ENCODE peak calls at places on chromosomes 16 and 17, in nine cellular contexts. N is choroid plexus epithelial cell; E is OCI-LY7; L is tibial artery; R is tibial nerve; Q is GM23338; M is CD8-positive, alpha-beta T cell; A is AG10803; V is epithelial cell of esophagus. Y is an unnamed sample.

GRCh38 chr17:74276561-74277009 is 2.6 kb downstream of the DNAI2 start:
- DNase-seq in N (no peak), E (no peak), L (no peak), R (peak), Q (no peak), M (no peak), A (peak), V (no peak), Y (peak)

GRCh38 chr17:7632492-7632894 is 2.6 kb downstream of the SHBG start:
- DNase-seq in N (peak), E (peak), L (no peak), R (no peak), Q (peak), M (no peak), A (peak), V (peak), Y (peak)

GRCh38 chr17:21395764-21396163 is 19.6 kb downstream of the KCNJ12 start:
- DNase-seq in N (no peak), E (no peak), L (no peak), R (no peak), Q (no peak), M (no peak), A (no peak), V (no peak), Y (no peak)

GRCh38 chr17:32943647-32944191 is 15.8 kb downstream of the TMEM98 start:
- DNase-seq in N (peak), E (no peak), L (no peak), R (peak), Q (no peak), M (no peak), A (peak), V (peak), Y (peak)

GRCh38 chr17:81488276-81488860 is 24.2 kb downstream of the ACTG1 start:
- DNase-seq in N (no peak), E (peak), L (no peak), R (no peak), Q (peak), M (no peak), A (no peak), V (no peak), Y (no peak)

GRCh38 chr17:57107498-57108101 is 22.6 kb downstream of the AKAP1 start:
- DNase-seq in N (peak), E (no peak), L (no peak), R (no peak), Q (no peak), M (no peak), A (no peak), V (peak), Y (no peak)

GRCh38 chr16:74449470-74449869 is 28.2 kb upstream of the CLEC18B start:
- DNase-seq in N (peak), E (no peak), L (no peak), R (peak), Q (no peak), M (no peak), A (no peak), V (peak), Y (no peak)

GRCh38 chr17:80558046-80558445 is 13.4 kb downstream of the RPTOR start:
- DNase-seq in N (no peak), E (no peak), L (no peak), R (no peak), Q (no peak), M (no peak), A (no peak), V (no peak), Y (no peak)

GRCh38 chr17:50647187-50647586 is 12.5 kb downstream of the ABCC3 start:
- DNase-seq in N (no peak), E (no peak), L (no peak), R (no peak), Q (no peak), M (no peak), A (no peak), V (no peak), Y (no peak)

GRCh38 chr16:57563487-57563750 is 21.0 kb downstream of the ADGRG5 start:
- DNase-seq in N (no peak), E (no peak), L (no peak), R (no peak), Q (no peak), M (no peak), A (no peak), V (no peak), Y (no peak)

GRCh38 chr17:7289256-7290032 is 5.0 kb downstream of the YBX2 start:
- DNase-seq in N (no peak), E (no peak), L (no peak), R (no peak), Q (no peak), M (no peak), A (no peak), V (no peak), Y (no peak)

GRCh38 chr16:14409563-14409962 is 220.5 kb downstream of the PARN start:
- DNase-seq in N (peak), E (no peak), L (peak), R (peak), Q (no peak), M (no peak), A (peak), V (peak), Y (peak)

GRCh38 chr16:3065069-3065741 is at the start of gene IL32:
- DNase-seq in N (peak), E (no peak), L (no peak), R (no peak), Q (no peak), M (no peak), A (peak), V (peak), Y (peak)

DNA sequence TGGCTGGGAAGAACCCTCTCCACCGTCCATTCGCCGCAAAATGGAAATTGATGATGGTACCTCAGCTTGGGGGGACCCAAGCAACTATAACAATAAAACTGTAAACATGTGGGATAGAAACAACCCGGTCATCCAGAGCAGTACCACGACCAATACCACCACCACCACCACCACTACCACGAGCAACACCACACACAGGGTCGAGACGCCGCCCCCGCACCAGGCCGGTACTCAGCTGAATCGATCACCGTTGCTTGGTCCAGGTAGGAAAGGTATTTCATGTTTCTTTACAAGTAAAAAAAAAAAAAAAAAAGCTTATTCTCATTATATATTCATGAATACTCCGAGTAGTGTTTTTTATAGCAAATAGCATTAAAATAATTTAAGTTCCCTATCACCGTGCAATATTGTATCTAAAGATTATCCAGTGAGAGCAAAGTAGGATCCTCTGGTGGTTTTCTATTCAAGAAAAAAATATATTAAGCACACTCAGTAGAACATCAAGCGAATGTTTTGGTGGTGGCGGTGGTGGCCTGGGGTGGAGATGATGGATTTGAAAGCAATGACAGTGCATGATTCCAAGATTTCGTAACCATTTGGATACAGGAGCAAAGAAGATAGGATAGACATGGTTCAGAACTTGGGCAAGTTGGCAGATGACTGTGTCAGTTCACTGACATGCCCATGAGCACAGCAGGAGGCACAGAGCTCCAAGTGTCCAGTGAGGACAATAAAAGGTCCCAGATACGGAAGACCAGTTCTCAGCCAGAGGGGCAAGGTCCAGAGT is 77.2 kb downstream of the TMC6 start:
- DNase-seq in N (no peak), E (no peak), L (no peak), R (no peak), Q (no peak), M (no peak), A (no peak), V (no peak), Y (no peak)
- H3K4me3 ChIP-seq in N (no peak), E (no peak), L (no peak), R (no peak), Q (no peak), M (no peak), A (no peak), V (no peak), Y (no peak)

GRCh38 chr17:45246338-45246737 is 15.6 kb downstream of the SPATA32 start:
- DNase-seq in N (no peak), E (no peak), L (no peak), R (no peak), Q (no peak), M (no peak), A (no peak), V (no peak), Y (no peak)
- H3K4me3 ChIP-seq in N (peak), E (peak), L (no peak), R (no peak), Q (peak), M (no peak), A (no peak), V (no peak), Y (no peak)

GRCh38 chr17:72590382-72590781 is 469.6 kb downstream of the SOX9 start:
- DNase-seq in N (peak), E (no peak), L (no peak), R (no peak), Q (no peak), M (no peak), A (peak), V (peak), Y (peak)
- H3K4me3 ChIP-seq in N (peak), E (no peak), L (no peak), R (peak), Q (no peak), M (no peak), A (peak), V (peak), Y (peak)

GRCh38 chr17:956905-957304 is 22.7 kb downstream of the NXN start:
- DNase-seq in N (peak), E (no peak), L (no peak), R (no peak), Q (no peak), M (no peak), A (no peak), V (peak), Y (no peak)
- H3K4me3 ChIP-seq in N (no peak), E (no peak), L (no peak), R (no peak), Q (no peak), M (no peak), A (no peak), V (no peak), Y (no peak)

GRCh38 chr16:67184453-67185002 is 765 bp upstream of the MATCAP1 start:
- DNase-seq in N (no peak), E (no peak), L (no peak), R (no peak), Q (no peak), M (no peak), A (no peak), V (no peak), Y (no peak)

GRCh38 chr16:67185866-67186134 is 2.0 kb upstream of the MATCAP1 start:
- DNase-seq in N (no peak), E (no peak), L (no peak), R (no peak), Q (no peak), M (no peak), A (no peak), V (no peak), Y (no peak)

GRCh38 chr16:67186550-67186950 is 2.8 kb upstream of the MATCAP1 start:
- DNase-seq in N (no peak), E (no peak), L (no peak), R (no peak), Q (peak), M (no peak), A (peak), V (peak), Y (no peak)

GRCh38 chr16:67183627-67184452 is at the start of gene MATCAP1:
- DNase-seq in N (peak), E (peak), L (peak), R (peak), Q (peak), M (peak), A (peak), V (peak), Y (peak)

DNA sequence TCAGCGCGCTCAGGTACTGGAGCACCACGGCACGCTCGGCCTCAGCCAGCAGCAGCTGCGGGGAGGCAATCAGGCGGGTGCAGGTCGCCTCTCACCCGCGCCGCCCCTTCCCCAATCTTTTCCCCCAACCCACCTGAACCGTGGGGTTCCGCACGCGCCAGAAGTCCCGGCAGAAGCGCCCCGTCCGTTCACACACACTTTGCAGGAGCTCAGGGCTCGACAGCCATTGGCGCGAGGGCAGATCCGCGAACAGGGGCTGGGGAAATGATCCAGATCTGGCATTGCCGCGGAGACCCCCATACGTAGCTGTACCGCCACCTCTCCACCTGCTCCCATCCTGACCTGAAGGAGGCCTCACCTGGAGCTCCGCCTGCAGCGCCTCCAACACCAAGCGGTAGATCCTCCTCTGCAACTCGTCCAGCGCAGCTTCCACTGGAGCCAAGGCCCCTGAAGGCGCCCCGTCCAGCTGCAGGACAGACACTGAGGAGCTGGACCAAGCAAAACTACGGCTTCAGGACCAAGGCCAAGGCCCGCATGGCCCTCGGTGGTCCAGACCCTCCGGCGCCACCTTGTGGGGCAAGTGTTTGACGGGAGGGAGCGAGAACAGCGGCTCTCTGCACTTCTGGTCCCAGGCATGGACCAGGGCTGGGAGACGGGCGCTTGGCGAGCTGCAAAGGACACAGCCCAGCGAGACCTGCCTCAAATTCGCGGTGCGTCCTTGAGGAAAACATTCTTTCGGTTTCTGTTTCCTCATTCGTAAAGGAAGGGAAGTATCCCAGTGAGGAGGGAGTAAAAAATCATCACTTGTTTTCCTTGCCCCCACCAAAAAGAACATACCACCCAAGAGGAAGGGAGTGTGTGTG is 1.5 kb upstream of the MATCAP1 start:
- DNase-seq in N (peak), E (peak), L (peak), R (peak), Q (peak), M (peak), A (peak), V (peak), Y (peak)
- H3K4me3 ChIP-seq in N (no peak), E (no peak), L (peak), R (peak), Q (peak), M (no peak), A (peak), V (no peak), Y (peak)

DNA sequence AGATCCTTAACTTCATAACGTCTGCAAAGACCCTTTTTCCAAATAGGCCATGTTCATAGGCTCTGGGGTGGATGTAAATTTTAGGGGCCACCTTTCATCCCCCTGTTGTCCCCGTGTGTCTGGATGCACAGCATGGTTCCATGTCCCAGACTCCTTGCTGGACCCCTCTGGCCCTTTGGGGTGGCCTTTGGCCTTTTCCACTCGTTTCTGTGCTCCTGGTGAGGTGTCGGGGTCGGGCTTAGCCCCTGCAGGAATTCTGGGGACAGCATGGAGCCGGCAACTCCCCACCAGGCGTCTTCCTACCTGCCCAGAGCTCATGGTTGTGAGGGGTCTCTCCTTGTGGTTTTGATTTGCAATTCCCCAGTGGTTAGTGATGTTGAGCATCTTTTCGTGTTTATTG is 183.5 kb downstream of the SEC14L1 start:
- DNase-seq in N (no peak), E (peak), L (peak), R (no peak), Q (no peak), M (no peak), A (no peak), V (no peak), Y (no peak)
- H3K4me3 ChIP-seq in N (peak), E (peak), L (no peak), R (no peak), Q (no peak), M (no peak), A (peak), V (no peak), Y (no peak)

DNA sequence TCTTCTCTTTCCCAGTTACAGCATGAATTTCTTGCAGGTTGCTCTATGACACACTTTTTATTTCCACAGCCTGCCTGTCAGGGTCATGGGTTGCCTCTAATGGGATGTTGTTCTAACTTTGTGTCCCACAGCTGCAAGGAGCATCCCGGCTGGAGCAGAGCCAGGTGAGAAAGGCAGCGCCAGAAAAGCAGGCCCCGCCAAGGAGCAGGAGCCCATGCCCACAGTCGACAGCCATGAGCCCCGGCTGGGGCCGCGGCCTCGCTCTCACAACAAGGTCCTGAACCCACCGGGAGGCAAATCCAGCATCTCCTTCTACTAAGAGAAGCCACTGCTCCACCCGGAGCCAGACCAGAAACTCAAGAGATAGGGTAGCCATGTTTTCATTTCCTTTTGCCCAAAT is 7.3 kb upstream of the MAPK8IP3 start:
- DNase-seq in N (no peak), E (no peak), L (no peak), R (no peak), Q (no peak), M (no peak), A (no peak), V (no peak), Y (no peak)
- H3K4me3 ChIP-seq in N (no peak), E (no peak), L (no peak), R (no peak), Q (no peak), M (no peak), A (no peak), V (no peak), Y (no peak)

GRCh38 chr16:83954577-83955016 is 1.6 kb downstream of the OSGIN1 start:
- DNase-seq in N (peak), E (no peak), L (peak), R (peak), Q (peak), M (no peak), A (peak), V (peak), Y (peak)
- H3K4me3 ChIP-seq in N (no peak), E (no peak), L (peak), R (no peak), Q (no peak), M (no peak), A (no peak), V (peak), Y (peak)

DNA sequence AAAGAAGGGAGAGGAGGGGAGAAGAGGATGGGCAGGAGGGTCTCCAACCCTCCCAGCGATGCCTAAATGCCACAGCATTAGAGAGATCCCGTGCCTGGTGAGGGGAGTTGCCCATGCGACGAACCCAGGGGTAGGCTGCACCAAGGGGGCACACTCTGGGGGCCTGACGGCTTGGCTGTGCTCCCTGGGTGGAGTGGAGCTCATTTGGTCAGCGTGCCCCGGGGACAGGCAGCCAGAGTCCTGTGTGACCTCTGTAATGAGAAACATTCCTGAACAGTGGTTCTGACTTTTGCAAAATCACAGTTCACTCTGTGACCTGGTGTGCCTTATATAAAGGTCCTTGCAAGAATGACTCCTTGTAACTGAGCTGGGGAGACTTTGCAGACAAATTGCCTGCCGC is 205.0 kb upstream of the N4BP1 start:
- DNase-seq in N (no peak), E (no peak), L (no peak), R (no peak), Q (no peak), M (no peak), A (no peak), V (no peak), Y (no peak)
- H3K4me3 ChIP-seq in N (no peak), E (no peak), L (no peak), R (no peak), Q (no peak), M (no peak), A (no peak), V (no peak), Y (no peak)